ENCODE peak calls at places on chromosomes 16 and 17, in four cellular contexts. B is pancreas, Q is cardiac fibroblast, Y is A549. E is an unnamed sample.

GRCh38 chr17:77831497-77832179 is 126.9 kb upstream of the TNRC6C start:
- DNase-seq in Q (peak), Y (no peak), B (peak), E (peak)

GRCh38 chr16:25875956-25876608 is 184.3 kb downstream of the HS3ST4 start:
- DNase-seq in Q (no peak), B (no peak), Y (no peak), E (no peak)

GRCh38 chr16:27169511-27170071 is 33.7 kb upstream of the KDM8 start:
- DNase-seq in Q (peak), B (no peak), Y (peak), E (peak)

GRCh38 chr17:41863074-41863843 is 2.0 kb downstream of the KLHL11 start:
- DNase-seq in Y (no peak), B (no peak), Q (no peak), E (no peak)

GRCh38 chr16:73019456-73020362 is 28.2 kb downstream of the ZFHX3 start:
- DNase-seq in B (no peak), Q (peak), Y (peak), E (peak)

GRCh38 chr16:57677622-57678369 is 9.7 kb downstream of the ADGRG3 start:
- DNase-seq in Y (peak), B (peak), Q (no peak), E (no peak)

GRCh38 chr17:34383225-34383615 is 20.2 kb upstream of the CCL1 start:
- DNase-seq in Y (no peak), Q (no peak), B (no peak), E (no peak)

GRCh38 chr17:16342979-16343378 is 10.3 kb downstream of the CENPV start:
- DNase-seq in Y (no peak), Q (peak), B (no peak), E (peak)

GRCh38 chr16:17827313-17827712 is 356.6 kb upstream of the XYLT1 start:
- DNase-seq in Q (peak), B (no peak), Y (no peak), E (peak)

GRCh38 chr16:73339821-73340220 is 291.9 kb upstream of the ZFHX3 start:
- DNase-seq in Q (no peak), Y (no peak), B (no peak), E (no peak)

GRCh38 chr17:7570351-7570750 is 8.6 kb downstream of the SENP3 start:
- DNase-seq in B (no peak), Y (no peak), Q (no peak), E (no peak)

GRCh38 chr17:68740555-68741447 is 139.6 kb upstream of the FAM20A start:
- DNase-seq in Y (peak), B (no peak), Q (peak), E (no peak)

GRCh38 chr16:67663151-67663876 is 2.6 kb downstream of the PARD6A start:
- DNase-seq in Y (peak), Q (no peak), B (peak), E (no peak)

GRCh38 chr17:28645576-28645939 is 600 bp upstream of the BLTP2 start:
- DNase-seq in Y (no peak), Q (no peak), B (no peak), E (no peak)

GRCh38 chr17:28644782-28645575 is at the start of gene BLTP2:
- DNase-seq in Y (peak), B (peak), Q (peak), E (peak)

GRCh38 chr17:28643979-28644781 is 778 bp downstream of the BLTP2 start:
- DNase-seq in B (peak), Q (peak), Y (peak), E (peak)

GRCh38 chr17:28646039-28646754 is 1.2 kb upstream of the BLTP2 start:
- DNase-seq in Y (peak), B (no peak), Q (no peak), E (no peak)

GRCh38 chr17:28641579-28641978 is 3.4 kb downstream of the BLTP2 start:
- DNase-seq in Q (no peak), Y (no peak), B (no peak), E (no peak)
- TF ChIP-seq CTCF in Q (no peak), Y (no peak), B (no peak), E (no peak)

GRCh38 chr17:2517539-2517938 is 5.9 kb upstream of the METTL16 start:
- DNase-seq in Q (no peak), Y (no peak), B (no peak), E (no peak)
- TF ChIP-seq CTCF in Q (no peak), Y (no peak), B (no peak), E (no peak)

DNA sequence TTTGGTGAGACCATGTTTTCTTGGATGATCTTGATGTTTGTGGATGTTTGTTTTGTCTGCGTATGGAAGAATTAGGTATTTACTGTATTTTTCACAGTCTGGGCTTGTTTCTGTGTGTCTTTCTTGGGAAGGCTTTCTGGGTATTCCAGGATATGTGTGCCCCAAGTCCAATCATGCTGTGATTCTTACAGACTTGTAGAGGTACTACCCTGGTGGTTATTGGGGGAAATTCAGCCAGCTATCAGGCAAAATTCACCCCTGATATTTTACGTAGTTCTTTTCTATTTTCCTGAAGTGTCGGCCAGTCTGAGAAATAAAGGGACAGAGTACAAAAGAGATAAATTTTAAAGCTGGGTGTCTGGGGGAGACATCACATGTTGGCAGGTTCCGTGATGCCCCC is 33.4 kb upstream of the ARL4D start:
- DNase-seq in B (no peak), Q (no peak), Y (peak), E (no peak)
- TF ChIP-seq CTCF in B (no peak), Q (peak), Y (no peak), E (peak)

GRCh38 chr16:86574646-86575045 is 3.7 kb upstream of the FOXL1 start:
- DNase-seq in Q (no peak), Y (no peak), B (no peak), E (no peak)

GRCh38 chr16:86577314-86577971 is 906 bp upstream of the FOXL1 start:
- DNase-seq in B (no peak), Y (no peak), Q (no peak), E (no peak)

GRCh38 chr16:86575095-86575685 is 3.2 kb upstream of the FOXL1 start:
- DNase-seq in Y (no peak), Q (no peak), B (no peak), E (no peak)

GRCh38 chr16:86576591-86577313 is 1.6 kb upstream of the FOXL1 start:
- DNase-seq in B (no peak), Q (no peak), Y (no peak), E (peak)

DNA sequence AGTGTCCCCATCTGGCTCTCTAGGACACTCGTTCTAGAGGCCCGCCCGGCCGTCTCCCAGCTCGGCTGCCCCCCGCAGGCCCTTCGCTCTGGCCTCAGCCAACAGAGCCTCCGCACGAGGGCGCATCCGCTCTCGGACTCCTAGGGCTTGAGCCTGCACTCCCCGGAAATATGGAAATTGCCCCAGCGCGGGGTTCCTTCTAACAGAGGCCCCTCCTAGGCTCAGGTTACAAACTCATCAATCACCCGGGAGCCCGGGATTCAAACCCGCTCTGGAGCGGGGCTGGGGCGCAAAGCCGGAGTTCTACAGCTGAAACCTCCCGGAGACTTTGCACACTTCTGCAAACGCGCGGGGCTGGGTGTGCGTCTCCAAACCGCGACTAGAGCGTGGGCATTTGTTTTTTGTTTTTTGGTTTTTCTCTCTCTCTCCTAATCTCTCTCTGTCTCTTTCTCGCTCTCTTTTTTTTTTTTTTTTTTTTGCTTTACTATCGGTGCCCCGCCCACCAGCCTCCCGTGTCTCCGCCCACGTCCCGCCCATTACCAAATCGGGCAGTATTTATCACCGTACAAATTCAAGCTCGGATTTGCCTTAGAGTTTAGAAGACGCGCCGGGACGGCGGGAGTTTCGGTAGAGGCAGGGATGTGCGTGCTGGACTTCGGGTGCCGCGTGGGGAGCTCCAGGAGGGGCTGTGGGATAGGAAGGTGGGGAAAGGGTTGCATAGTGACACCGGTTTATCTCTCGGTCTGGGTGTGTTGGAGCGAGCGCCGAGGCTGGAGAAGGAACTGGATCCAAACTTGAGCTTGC is 2.4 kb upstream of the FOXL1 start:
- DNase-seq in Q (peak), B (peak), Y (peak), E (peak)
- TF ChIP-seq CTCF in Q (peak), B (no peak), Y (peak), E (peak)

DNA sequence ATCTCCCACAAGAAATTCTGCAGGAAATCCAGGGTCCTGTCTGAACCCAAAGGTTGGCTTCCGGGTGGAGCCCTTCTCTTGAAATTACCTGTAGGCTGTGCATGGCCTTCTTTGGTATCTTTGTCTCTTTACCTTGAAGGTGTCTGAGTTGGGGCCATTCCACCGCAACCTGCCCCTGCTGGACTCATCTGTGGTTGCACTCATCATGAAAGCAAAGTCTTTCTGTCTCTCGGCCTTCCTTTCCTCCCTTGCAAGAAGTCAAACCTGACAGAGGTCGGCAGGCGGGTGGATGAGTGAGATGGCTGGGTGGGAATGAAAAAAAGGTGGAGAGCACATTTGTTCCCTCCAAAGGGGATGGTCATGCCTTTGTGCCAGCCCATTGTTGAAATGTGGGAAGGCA is 25.1 kb downstream of the SALL1 start:
- DNase-seq in Q (no peak), Y (no peak), B (no peak), E (no peak)
- TF ChIP-seq CTCF in Q (no peak), Y (no peak), B (no peak), E (no peak)

GRCh38 chr17:61349350-61349749 is 50.3 kb upstream of the TBX2 start:
- DNase-seq in Q (no peak), B (no peak), Y (no peak), E (peak)
- TF ChIP-seq CTCF in Q (peak), B (no peak), Y (peak), E (peak)

GRCh38 chr17:50563095-50563511 is 2.6 kb downstream of the CACNA1G start:
- DNase-seq in Y (no peak), B (no peak), Q (no peak), E (no peak)
- TF ChIP-seq CTCF in Y (no peak), B (no peak), Q (no peak), E (no peak)

DNA sequence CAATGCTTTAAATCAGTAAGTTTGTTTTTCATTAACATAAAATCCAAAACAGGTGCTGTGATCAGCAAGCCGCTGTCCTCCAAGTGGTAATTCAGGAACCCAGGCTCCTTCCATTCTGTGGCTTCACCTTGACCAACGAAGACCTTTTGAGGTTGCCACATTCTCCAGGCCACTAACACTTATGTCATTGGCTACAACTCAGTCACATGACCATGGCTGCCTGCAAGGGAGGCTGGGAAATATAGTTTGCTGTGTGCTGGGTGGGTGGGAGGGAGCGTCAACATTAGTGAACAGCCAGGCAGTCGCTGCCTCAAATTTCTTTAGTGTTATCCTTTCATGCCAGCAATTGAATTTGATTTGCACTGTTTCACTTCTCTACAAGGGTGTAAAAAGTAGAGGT is 549.2 kb downstream of the MAF start:
- DNase-seq in Y (no peak), Q (no peak), B (no peak), E (no peak)
- TF ChIP-seq CTCF in Y (no peak), Q (no peak), B (no peak), E (no peak)

E was measured in fibroblast of mammary gland.